ENCODE peak calls at places on chromosomes 1 and 21, in nine cellular contexts. K is effector memory CD4-positive, alpha-beta T cell; Y is OCI-LY7; G is heart left ventricle; V is left lung; B is transverse colon; T is lower lobe of right lung; I is DND-41; N is right lobe of liver. M is an unnamed sample.

GRCh38 chr1:27621067-27621920 is 13.7 kb downstream of the FGR start:
- DNase-seq in K (no peak), Y (no peak), G (no peak), V (peak; percentile 43), B (no peak), T (no peak), I (no peak), N (no peak), M (no peak)

GRCh38 chr1:232378266-232379041 is 251.5 kb downstream of the SIPA1L2 start:
- DNase-seq in K (no peak), Y (no peak), G (no peak), V (no peak), B (no peak), T (no peak), I (no peak), N (no peak), M (no peak)

GRCh38 chr1:89810880-89811279 is 10.0 kb upstream of the LRRC8D start:
- DNase-seq in K (no peak), Y (no peak), G (no peak), V (no peak), B (no peak), T (no peak), I (no peak), N (no peak), M (no peak)

GRCh38 chr1:178120088-178120487 is 26.2 kb downstream of the RASAL2 start:
- DNase-seq in K (no peak), Y (no peak), G (no peak), V (no peak), B (no peak), T (no peak), I (no peak), N (no peak), M (no peak)

GRCh38 chr1:93955765-93956164 is 46.5 kb upstream of the GCLM start:
- DNase-seq in K (no peak), Y (peak; percentile 1), G (no peak), V (no peak), B (no peak), T (no peak), I (no peak), N (no peak), M (no peak)

GRCh38 chr1:119783354-119784126 is 14.8 kb upstream of the HMGCS2 start:
- DNase-seq in K (no peak), Y (no peak), G (no peak), V (no peak), B (no peak), T (no peak), I (no peak), N (no peak), M (no peak)

GRCh38 chr1:68197891-68198290 is 34.4 kb downstream of the WLS start:
- DNase-seq in K (no peak), Y (no peak), G (no peak), V (no peak), B (no peak), T (no peak), I (no peak), N (no peak), M (no peak)

GRCh38 chr1:241998412-241998921 is 431 bp downstream of the MAP1LC3C start:
- DNase-seq in K (peak; percentile 11), Y (no peak), G (peak; percentile 74), V (peak; percentile 87), B (peak; percentile 81), T (peak; percentile 75), I (peak; percentile 8), N (peak; percentile 57), M (peak; percentile 34)

GRCh38 chr1:88662723-88663122 is 21.4 kb upstream of the PKN2 start:
- DNase-seq in K (no peak), Y (no peak), G (no peak), V (no peak), B (no peak), T (no peak), I (no peak), N (no peak), M (no peak)

GRCh38 chr1:155182052-155182550 is 8.5 kb downstream of the TRIM46 start:
- DNase-seq in K (no peak), Y (no peak), G (no peak), V (no peak), B (no peak), T (no peak), I (no peak), N (no peak), M (no peak)

GRCh38 chr1:3890389-3891328 is 9.4 kb downstream of the C1orf174 start:
- DNase-seq in K (no peak), Y (no peak), G (no peak), V (peak; percentile 31), B (no peak), T (peak; percentile 41), I (no peak), N (no peak), M (no peak)

GRCh38 chr1:237394263-237394662 is 352.3 kb downstream of the RYR2 start:
- DNase-seq in K (no peak), Y (no peak), G (no peak), V (no peak), B (no peak), T (no peak), I (no peak), N (no peak), M (no peak)

GRCh38 chr1:107867892-107868291 is 97.1 kb downstream of the VAV3 start:
- DNase-seq in K (no peak), Y (no peak), G (no peak), V (no peak), B (no peak), T (no peak), I (no peak), N (no peak), M (no peak)

GRCh38 chr1:193629875-193630274 is 443.5 kb upstream of the B3GALT2 start:
- DNase-seq in K (no peak), Y (no peak), G (no peak), V (no peak), B (no peak), T (no peak), I (no peak), N (no peak), M (no peak)

DNA sequence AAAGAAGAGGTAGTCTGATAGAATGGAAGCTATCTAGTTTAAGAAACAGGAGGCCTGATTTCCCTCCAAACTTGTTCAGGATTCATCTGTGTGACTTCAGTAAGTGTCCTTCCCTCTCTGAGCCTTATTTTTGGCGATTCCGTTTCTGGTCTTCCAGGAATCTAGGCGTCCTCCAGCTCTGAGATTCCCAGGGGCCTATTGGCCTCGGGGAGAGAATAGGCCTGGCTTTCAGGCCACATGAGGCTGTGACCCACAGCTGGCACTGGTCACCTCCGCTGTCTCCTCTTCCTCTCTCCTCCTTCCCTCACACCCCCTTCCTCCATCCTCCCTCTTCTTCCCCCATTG is 95.0 kb downstream of the FOXD2 start:
- DNase-seq in K (no peak), Y (no peak), G (no peak), V (no peak), B (no peak), T (no peak), I (no peak), N (no peak), M (no peak)
- H3K4me3 ChIP-seq in K (no peak overlapping the region), Y (no peak overlapping the region), G (peak overlapping the region; percentile 53), V (peak overlapping the region; percentile 31), B (peak overlapping the region; percentile 45), T (peak overlapping the region; percentile 55), I (peak overlapping the region; percentile 43), N (peak overlapping the region; percentile 28), M (peak overlapping the region; percentile 20)

DNA sequence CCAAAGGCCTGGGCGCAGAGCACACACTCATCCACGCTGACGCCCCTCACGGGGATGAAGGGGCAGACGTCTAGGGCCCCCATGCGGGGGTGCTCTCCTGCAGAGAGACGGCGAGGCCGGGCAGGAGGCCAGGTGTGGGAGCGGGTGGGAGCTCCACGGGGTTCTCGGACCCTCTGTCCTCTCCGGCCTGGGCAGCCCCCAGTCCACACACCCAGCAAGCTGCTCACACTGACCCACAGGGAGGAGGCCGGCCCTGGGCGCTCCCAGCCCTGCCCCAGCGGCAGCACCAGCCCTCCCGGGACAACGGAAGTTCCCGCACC is 2.5 kb downstream of the FTCD start:
- DNase-seq in K (no peak), Y (no peak), G (peak; percentile 18), V (peak; percentile 76), B (no peak), T (no peak), I (no peak), N (peak; percentile 61), M (no peak)
- H3K27ac ChIP-seq in K (no peak overlapping the region), Y (no peak overlapping the region), G (no peak overlapping the region), V (no peak overlapping the region), B (no peak overlapping the region), T (no peak overlapping the region), I (no peak overlapping the region), N (peak overlapping the region; percentile 93), M (no peak overlapping the region)

DNA sequence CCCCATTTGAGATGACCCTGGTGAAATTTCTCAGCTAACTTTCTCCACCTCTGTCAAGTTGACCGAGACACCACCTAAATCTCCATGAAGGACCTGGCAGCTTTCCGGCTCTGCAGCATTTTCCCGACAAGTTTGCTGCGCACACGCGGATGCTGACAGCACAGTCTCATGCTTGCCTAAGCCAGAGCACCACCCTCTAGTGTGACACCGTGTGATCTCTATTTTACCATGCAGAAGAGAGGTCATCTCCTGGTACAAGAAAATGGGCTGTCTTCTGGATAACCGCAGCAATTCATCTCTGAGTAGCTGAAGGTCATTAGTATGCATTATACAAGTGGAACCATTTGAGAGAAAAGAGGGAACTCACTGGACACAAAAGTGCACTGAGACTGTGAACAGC is 38.9 kb upstream of the H6PD start:
- DNase-seq in K (no peak), Y (no peak), G (no peak), V (peak; percentile 8), B (no peak), T (no peak), I (no peak), N (no peak), M (no peak)
- H3K4me3 ChIP-seq in K (no peak overlapping the region), Y (no peak overlapping the region), G (no peak overlapping the region), V (no peak overlapping the region), B (no peak overlapping the region), T (no peak overlapping the region), I (no peak overlapping the region), N (no peak overlapping the region), M (no peak overlapping the region)

DNA sequence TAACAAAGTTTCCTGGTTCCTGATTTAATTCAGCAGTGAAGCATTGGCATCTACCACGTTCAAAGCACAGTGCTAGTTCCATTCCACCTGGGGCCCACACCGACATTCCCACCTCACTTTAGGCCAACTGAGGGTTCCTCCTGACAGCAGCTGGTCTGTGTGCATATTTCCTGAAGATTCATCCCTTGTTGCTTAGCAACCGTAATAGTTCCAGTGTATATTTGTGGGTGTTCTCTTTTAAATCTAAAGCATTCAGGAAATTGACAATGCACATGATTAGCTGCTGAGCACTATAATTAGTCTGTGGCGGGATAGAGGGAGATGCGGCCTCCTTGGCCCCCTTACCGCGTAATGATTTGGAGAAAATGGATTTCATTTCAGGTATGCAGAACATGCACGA is 34.0 kb upstream of the RCAN3 start:
- DNase-seq in K (no peak), Y (no peak), G (no peak), V (no peak), B (no peak), T (no peak), I (no peak), N (no peak), M (no peak)
- H3K27ac ChIP-seq in K (no peak overlapping the region), Y (no peak overlapping the region), G (no peak overlapping the region), V (no peak overlapping the region), B (no peak overlapping the region), T (no peak overlapping the region), I (no peak overlapping the region), N (no peak overlapping the region), M (no peak overlapping the region)